ENCODE peak calls at places on chromosome 11, in four cellular contexts. One of them, this sample, is unnamed.

GRCh38 chr11:1435820-1436467 is 46.2 kb downstream of the BRSK2 start:
- DNase-seq in K562: peak
- DNase-seq in HepG2: no peak
- DNase-seq in SK-N-SH: peak
- DNase-seq in this sample: peak

GRCh38 chr11:118791015-118791960 is at the start of gene DDX6:
- DNase-seq in SK-N-SH: peak
- DNase-seq in HepG2: peak
- DNase-seq in K562: peak
- DNase-seq in this sample: peak

GRCh38 chr11:86091566-86091965 is 22.7 kb upstream of the PICALM start:
- DNase-seq in SK-N-SH: no peak
- DNase-seq in K562: no peak
- DNase-seq in HepG2: no peak
- DNase-seq in this sample: no peak

GRCh38 chr11:58493676-58494075 is 14.2 kb downstream of the OR5B21 start:
- DNase-seq in K562: no peak
- DNase-seq in HepG2: no peak
- DNase-seq in SK-N-SH: no peak
- DNase-seq in this sample: no peak

GRCh38 chr11:1922411-1923113 is 3.1 kb downstream of the TNNT3 start:
- DNase-seq in SK-N-SH: no peak
- DNase-seq in K562: no peak
- DNase-seq in HepG2: no peak
- DNase-seq in this sample: no peak

GRCh38 chr11:128496684-128497056 is 90.7 kb downstream of the ETS1 start:
- DNase-seq in SK-N-SH: no peak
- DNase-seq in HepG2: no peak
- DNase-seq in K562: no peak
- DNase-seq in this sample: no peak

GRCh38 chr11:60566773-60567172 is 51.6 kb downstream of the MS4A13 start:
- DNase-seq in K562: no peak
- DNase-seq in SK-N-SH: no peak
- DNase-seq in HepG2: no peak
- DNase-seq in this sample: no peak

GRCh38 chr11:28559497-28559896 is 451.3 kb downstream of the METTL15 start:
- DNase-seq in K562: no peak
- DNase-seq in SK-N-SH: no peak
- DNase-seq in HepG2: no peak
- DNase-seq in this sample: peak

GRCh38 chr11:47003180-47003877 is 66.8 kb downstream of the CSTPP1 start:
- DNase-seq in SK-N-SH: no peak
- DNase-seq in K562: peak
- DNase-seq in HepG2: no peak
- DNase-seq in this sample: no peak
- TF ChIP-seq FOXJ3 in SK-N-SH: no peak
- TF ChIP-seq FOXJ3 in K562: no peak
- TF ChIP-seq FOXJ3 in HepG2: no peak
- TF ChIP-seq FOXJ3 in this sample: no peak

DNA sequence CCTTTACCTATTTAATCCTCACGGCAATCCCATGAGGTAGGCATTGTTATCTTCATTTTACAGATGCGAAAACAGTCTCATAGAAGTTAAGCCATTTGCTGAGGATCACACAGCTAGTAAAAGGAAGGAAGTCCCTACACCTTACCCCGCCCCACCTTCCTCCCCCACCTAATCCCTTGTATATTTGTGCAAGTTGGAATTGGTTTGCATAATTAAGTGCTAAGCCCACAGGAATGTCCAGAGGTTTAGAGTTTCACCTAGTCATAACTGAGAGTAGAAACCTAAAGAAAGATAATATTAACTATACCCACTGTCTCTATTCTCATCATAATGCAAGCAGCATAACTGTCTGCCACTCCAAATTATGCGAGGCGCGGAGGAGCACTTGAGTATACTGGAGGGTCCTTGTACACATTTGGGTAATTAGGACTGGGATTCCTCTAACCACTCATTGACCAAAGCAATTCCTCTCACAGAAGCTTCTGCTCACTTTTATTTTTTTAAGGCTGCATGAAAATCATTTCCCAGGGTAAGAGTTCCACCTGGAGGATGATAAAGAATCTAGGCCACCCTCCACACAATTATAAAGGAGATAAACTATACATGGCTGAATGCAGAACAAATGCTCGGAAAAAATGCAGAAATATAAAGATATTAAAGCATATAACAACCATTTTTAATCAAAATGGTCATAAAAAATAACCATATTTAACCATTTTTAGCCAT is 199.9 kb downstream of the FAM181B start:
- DNase-seq in HepG2: no peak
- DNase-seq in K562: no peak
- DNase-seq in SK-N-SH: no peak
- DNase-seq in this sample: no peak
- TF ChIP-seq FOXJ3 in HepG2: no peak
- TF ChIP-seq FOXJ3 in K562: no peak
- TF ChIP-seq FOXJ3 in SK-N-SH: no peak
- TF ChIP-seq FOXJ3 in this sample: no peak

DNA sequence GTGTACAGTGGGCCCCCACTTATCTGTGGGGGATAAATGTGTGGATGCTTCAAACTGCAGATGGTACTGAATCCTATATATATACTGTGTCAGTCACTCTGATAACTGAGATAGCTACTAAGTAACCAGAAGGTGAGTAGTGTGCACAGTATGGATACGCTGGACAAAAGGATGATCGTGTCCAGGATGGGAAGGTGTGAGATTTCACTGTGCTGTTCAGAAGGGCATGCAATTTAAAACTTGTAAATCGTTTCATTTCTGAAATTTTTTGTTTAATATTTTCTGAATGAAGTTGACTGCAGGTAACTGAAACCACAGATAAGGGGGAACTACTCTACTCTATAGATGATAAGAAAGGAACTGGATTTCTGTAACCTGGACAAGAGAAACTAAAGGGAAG is 52.1 kb upstream of the SESN3 start:
- DNase-seq in SK-N-SH: no peak
- DNase-seq in HepG2: no peak
- DNase-seq in K562: no peak
- DNase-seq in this sample: no peak
- TF ChIP-seq FOXJ3 in SK-N-SH: no peak
- TF ChIP-seq FOXJ3 in HepG2: no peak
- TF ChIP-seq FOXJ3 in K562: no peak
- TF ChIP-seq FOXJ3 in this sample: no peak

GRCh38 chr11:84626256-84626655 is 1000.9 kb downstream of the DLG2 start:
- DNase-seq in SK-N-SH: no peak
- DNase-seq in K562: no peak
- DNase-seq in HepG2: no peak
- DNase-seq in this sample: no peak
- TF ChIP-seq FOXJ3 in SK-N-SH: no peak
- TF ChIP-seq FOXJ3 in K562: no peak
- TF ChIP-seq FOXJ3 in HepG2: no peak
- TF ChIP-seq FOXJ3 in this sample: no peak

DNA sequence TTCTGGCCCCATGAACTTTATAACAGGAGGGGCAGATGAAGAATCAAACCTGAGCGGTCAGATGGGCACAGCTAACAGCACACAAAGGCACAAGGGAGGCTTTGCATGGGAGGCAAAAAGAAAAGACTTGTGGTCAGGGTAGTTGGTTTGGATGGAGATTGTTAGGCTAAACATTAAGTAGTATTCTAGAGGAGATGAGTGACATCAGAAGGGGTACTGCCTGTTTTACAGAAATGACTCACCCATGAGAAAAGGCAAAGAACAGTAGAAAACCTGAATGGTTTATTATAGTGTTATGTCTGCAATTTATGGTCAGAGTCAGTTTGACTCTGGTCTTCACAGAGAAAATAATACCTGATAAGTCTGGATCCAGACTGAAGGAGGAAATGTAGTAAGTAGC is 129.8 kb upstream of the KIRREL3 start:
- DNase-seq in SK-N-SH: no peak
- DNase-seq in K562: no peak
- DNase-seq in HepG2: no peak
- DNase-seq in this sample: no peak
- TF ChIP-seq FOXJ3 in SK-N-SH: no peak
- TF ChIP-seq FOXJ3 in K562: no peak
- TF ChIP-seq FOXJ3 in HepG2: no peak
- TF ChIP-seq FOXJ3 in this sample: no peak

This sample was measured in WTC11.